ENCODE peak calls at places on chromosomes 5 and 9, in ten cellular contexts. K is uterus, I is lower lobe of right lung, A is A549, M is MM.1S, S is IMR-90, C is tibial artery, E is aorta, Q is GM23248, B is transverse colon. T is an unnamed sample.

GRCh38 chr5:27124590-27124989 is 86.2 kb upstream of the CDH9 start:
- DNase-seq in S (peak; percentile 1), E (no peak), A (peak; percentile 21), K (no peak), C (no peak), I (no peak), Q (peak; percentile 11), M (peak; percentile 15), B (no peak), T (no peak)

GRCh38 chr5:109164001-109164400 is 245.8 kb downstream of the PJA2 start:
- DNase-seq in Q (no peak), S (no peak), C (no peak), B (no peak), K (no peak), M (no peak), A (no peak), I (no peak), E (no peak), T (no peak)

GRCh38 chr9:94952553-94953373 is 226.3 kb downstream of the AOPEP start:
- DNase-seq in S (no peak), C (peak; percentile 85), A (no peak), E (peak; percentile 51), K (peak; percentile 61), Q (peak; percentile 47), M (peak; percentile 87), B (no peak), I (no peak), T (peak; percentile 66)

GRCh38 chr5:129107637-129108036 is 13.1 kb downstream of the ISOC1 start:
- DNase-seq in M (no peak), B (no peak), Q (no peak), A (no peak), S (no peak), C (no peak), E (no peak), I (no peak), K (no peak), T (no peak)

GRCh38 chr5:131109540-131110255 is 55.4 kb downstream of the HINT1 start:
- DNase-seq in B (no peak), E (no peak), M (peak; percentile 58), I (no peak), K (no peak), A (peak; percentile 46), C (no peak), S (peak; percentile 33), Q (peak; percentile 62), T (no peak)

GRCh38 chr5:151283120-151283825 is 20.3 kb downstream of the SLC36A3 start:
- DNase-seq in M (no peak), B (no peak), Q (no peak), I (no peak), A (no peak), E (no peak), C (no peak), K (no peak), S (no peak), T (no peak)

GRCh38 chr5:69512740-69513260 is 20.2 kb downstream of the OCLN start:
- DNase-seq in B (no peak), E (no peak), Q (peak; percentile 75), K (no peak), C (no peak), M (no peak), S (peak; percentile 93), I (no peak), A (no peak), T (no peak)

GRCh38 chr5:171868236-171868635 is 82.6 kb downstream of the SMIM23 start:
- DNase-seq in S (no peak), M (no peak), C (no peak), I (no peak), E (no peak), A (no peak), K (no peak), Q (peak; percentile 28), B (no peak), T (no peak)

DNA sequence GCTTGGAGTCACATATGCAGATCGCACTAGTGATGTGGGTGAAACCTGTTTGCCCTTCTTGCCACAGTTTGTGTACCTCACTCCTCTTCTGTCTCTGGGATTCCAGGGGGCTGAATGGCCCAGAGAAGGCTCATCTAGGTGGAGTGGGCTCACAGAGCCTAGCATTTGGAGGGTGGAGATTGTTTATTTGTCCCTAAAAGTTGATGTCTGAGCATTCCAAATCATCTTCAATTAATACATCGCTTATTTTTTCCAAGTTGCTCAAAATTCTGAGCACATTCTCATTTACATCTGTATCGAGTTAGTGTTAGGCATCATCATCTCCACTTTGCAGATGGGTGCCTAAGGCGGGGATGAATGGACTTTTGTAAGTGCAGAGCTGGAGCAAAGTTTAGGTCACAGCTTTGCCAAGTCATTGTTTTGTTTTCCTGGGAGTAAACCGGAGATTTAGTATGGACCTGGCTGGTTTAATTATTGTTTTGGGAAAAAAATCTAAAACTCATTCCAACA is 2.0 kb downstream of the ABL1 start:
- DNase-seq in S (peak; percentile 67), A (peak; percentile 13), I (no peak), M (no peak), Q (peak; percentile 86), K (no peak), E (no peak), C (no peak), B (no peak), T (no peak)
- H3K4me3 ChIP-seq in S (peak overlapping the region; percentile 75), A (peak overlapping the region; percentile 63), I (peak overlapping the region; percentile 72), M (no peak overlapping the region), Q (peak overlapping the region; percentile 86), K (peak overlapping the region; percentile 53), E (peak overlapping the region; percentile 46), C (peak overlapping the region; percentile 62), B (peak overlapping the region; percentile 70), T (peak overlapping the region; percentile 52)

GRCh38 chr5:88743231-88743879 is 139.6 kb downstream of the MEF2C start:
- DNase-seq in A (peak; percentile 26), C (no peak), K (no peak), B (no peak), S (peak; percentile 20), Q (peak; percentile 20), I (no peak), E (no peak), M (no peak), T (no peak)

GRCh38 chr5:88745093-88745696 is 137.8 kb downstream of the MEF2C start:
- DNase-seq in B (no peak), Q (peak; percentile 18), I (no peak), S (no peak), C (no peak), A (no peak), E (no peak), K (no peak), M (no peak), T (no peak)

GRCh38 chr5:88746438-88746882 is 136.5 kb downstream of the MEF2C start:
- DNase-seq in S (no peak), M (peak; percentile 52), K (no peak), I (no peak), Q (no peak), A (no peak), B (no peak), E (no peak), C (no peak), T (no peak)

GRCh38 chr5:88748670-88749069 is 134.3 kb downstream of the MEF2C start:
- DNase-seq in Q (no peak), K (no peak), B (no peak), S (no peak), C (no peak), A (no peak), I (no peak), E (no peak), M (no peak), T (no peak)
- H3K27ac ChIP-seq in Q (no peak overlapping the region), K (no peak overlapping the region), B (no peak overlapping the region), S (no peak overlapping the region), C (no peak overlapping the region), A (no peak overlapping the region), I (no peak overlapping the region), E (no peak overlapping the region), M (peak overlapping the region; percentile 12), T (no peak overlapping the region)

GRCh38 chr9:128685636-128686489 is 3.2 kb upstream of the SET start:
- DNase-seq in B (peak; percentile 68), I (peak; percentile 57), S (no peak), C (no peak), K (no peak), A (no peak), E (no peak), M (peak; percentile 70), Q (no peak), T (no peak)

GRCh38 chr9:128689293-128689770 is 310 bp downstream of the SET start:
- DNase-seq in C (peak; percentile 77), Q (no peak), M (no peak), E (peak; percentile 76), A (peak; percentile 31), B (no peak), S (no peak), K (peak; percentile 64), I (peak; percentile 81), T (peak; percentile 66)

GRCh38 chr9:128688501-128689292 is at the start of gene SET:
- DNase-seq in C (peak; percentile 95), E (peak; percentile 97), A (peak; percentile 94), I (peak; percentile 97), Q (peak; percentile 97), S (peak; percentile 90), M (peak; percentile 95), K (peak; percentile 93), B (peak; percentile 96), T (peak; percentile 95)

GRCh38 chr9:128685022-128685332 is 4.0 kb upstream of the SET start:
- DNase-seq in A (no peak), E (peak; percentile 59), I (no peak), Q (no peak), S (no peak), K (no peak), B (no peak), M (no peak), C (no peak), T (peak; percentile 14)

GRCh38 chr9:128687453-128687852 is 1.6 kb upstream of the SET start:
- DNase-seq in A (no peak), M (no peak), S (no peak), I (no peak), E (no peak), B (no peak), C (no peak), K (no peak), Q (no peak), T (no peak)
- H3K4me3 ChIP-seq in A (no peak overlapping the region), M (no peak overlapping the region), S (no peak overlapping the region), I (no peak overlapping the region), E (no peak overlapping the region), B (no peak overlapping the region), C (no peak overlapping the region), K (no peak overlapping the region), Q (no peak overlapping the region), T (no peak overlapping the region)

GRCh38 chr5:67880358-67880810 is 335.2 kb upstream of the PIK3R1 start:
- DNase-seq in Q (no peak), C (no peak), S (no peak), B (peak; percentile 59), M (no peak), I (no peak), K (no peak), A (no peak), E (no peak), T (no peak)

GRCh38 chr5:67880876-67881275 is 334.7 kb upstream of the PIK3R1 start:
- DNase-seq in C (no peak), E (no peak), M (no peak), I (no peak), A (no peak), B (no peak), K (peak; percentile 36), Q (no peak), S (no peak), T (no peak)

GRCh38 chr5:67878911-67879310 is 336.6 kb upstream of the PIK3R1 start:
- DNase-seq in C (no peak), K (no peak), I (no peak), A (no peak), M (no peak), Q (no peak), B (no peak), E (no peak), S (no peak), T (no peak)

GRCh38 chr5:67875637-67876036 is 339.9 kb upstream of the PIK3R1 start:
- DNase-seq in E (no peak), K (no peak), Q (no peak), A (no peak), C (no peak), I (no peak), B (no peak), S (no peak), M (no peak), T (no peak)

DNA sequence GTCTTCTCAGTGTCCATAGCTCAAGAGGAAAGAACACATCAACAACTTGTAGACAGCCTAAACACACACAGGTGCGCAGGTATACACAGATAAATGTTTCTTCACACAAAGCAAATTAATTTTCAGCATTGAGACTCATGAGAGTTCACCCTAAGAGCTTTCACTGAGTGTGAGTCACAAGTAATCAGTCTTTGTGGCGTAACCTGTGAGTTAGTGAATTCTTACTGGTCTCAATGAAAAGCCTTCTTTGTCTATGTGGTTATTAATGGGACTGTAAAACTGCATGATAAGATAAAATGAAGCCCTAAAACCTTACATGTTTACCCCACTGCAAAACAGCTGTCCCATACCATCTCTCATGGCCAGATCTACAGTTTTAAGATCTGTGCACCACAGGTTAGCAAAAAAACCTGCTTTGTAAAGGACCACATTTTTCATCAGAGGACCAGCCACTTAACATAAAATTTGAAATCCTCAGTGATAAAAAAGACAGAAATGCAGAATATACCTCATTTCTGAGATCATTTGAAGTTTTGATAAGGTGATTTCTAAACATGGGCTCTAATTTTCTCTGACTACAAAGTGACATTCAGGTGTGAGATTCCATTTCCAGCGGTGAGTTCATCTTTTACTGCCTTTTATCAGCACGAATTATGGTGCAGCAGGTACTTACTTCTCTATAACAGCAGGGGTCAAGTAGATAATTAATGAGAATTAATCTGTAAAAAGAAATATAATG is 335.8 kb upstream of the PIK3R1 start:
- DNase-seq in Q (peak; percentile 44), S (no peak), K (no peak), M (no peak), I (no peak), C (no peak), A (no peak), E (no peak), B (no peak), T (no peak)
- H3K27ac ChIP-seq in Q (no peak overlapping the region), S (no peak overlapping the region), K (peak overlapping the region; percentile 58), M (no peak overlapping the region), I (no peak overlapping the region), C (peak overlapping the region; percentile 38), A (no peak overlapping the region), E (no peak overlapping the region), B (peak overlapping the region; percentile 3), T (no peak overlapping the region)